ENCODE peak calls at places on chromosomes 3 and 15, in six cellular contexts. Y, G, V, E, U and L are unnamed samples.

GRCh38 chr3:128794067-128794768 is 68.2 kb downstream of the RAB7A start:
- DNase-seq in Y (no peak), G (no peak), V (no peak), E (no peak), U (no peak), L (peak; percentile 28)

GRCh38 chr3:75048650-75049049 is 434.2 kb upstream of the CNTN3 start:
- DNase-seq in Y (no peak), G (no peak), V (no peak), E (no peak), U (no peak), L (no peak)

GRCh38 chr3:17678116-17678741 is 64.2 kb downstream of the TBC1D5 start:
- DNase-seq in Y (no peak), G (no peak), V (no peak), E (no peak), U (no peak), L (no peak)

GRCh38 chr3:20028846-20029430 is 11.3 kb upstream of the KAT2B start:
- DNase-seq in Y (no peak), G (no peak), V (no peak), E (no peak), U (no peak), L (no peak)

GRCh38 chr3:192467230-192468186 is 259.8 kb downstream of the FGF12 start:
- DNase-seq in Y (peak; percentile 8), G (peak; percentile 59), V (peak; percentile 51), E (peak; percentile 51), U (peak; percentile 23), L (peak; percentile 33)

GRCh38 chr15:35362195-35362829 is 183.7 kb downstream of the DPH6 start:
- DNase-seq in Y (no peak), G (no peak), V (no peak), E (no peak), U (no peak), L (no peak)

GRCh38 chr3:76651784-76652183 is 388.1 kb upstream of the ROBO2 start:
- DNase-seq in Y (no peak), G (no peak), V (no peak), E (no peak), U (no peak), L (no peak)

GRCh38 chr15:43212951-43213350 is 7.9 kb downstream of the EPB42 start:
- DNase-seq in Y (no peak), G (no peak), V (no peak), E (no peak), U (no peak), L (no peak)

GRCh38 chr3:143895805-143896204 is 47.5 kb upstream of the SLC9A9 start:
- DNase-seq in Y (no peak), G (peak; percentile 14), V (no peak), E (no peak), U (no peak), L (no peak)

GRCh38 chr15:48962662-48963523 is 826 bp downstream of the SHC4 start:
- DNase-seq in Y (no peak), G (no peak), V (no peak), E (no peak), U (peak; percentile 71), L (no peak)

GRCh38 chr3:177482048-177482741 is 284.9 kb upstream of the TBL1XR1 start:
- DNase-seq in Y (no peak), G (no peak), V (no peak), E (no peak), U (no peak), L (no peak)

GRCh38 chr3:134446800-134447199 is 39.0 kb downstream of the ANAPC13 start:
- DNase-seq in Y (no peak), G (no peak), V (no peak), E (no peak), U (no peak), L (no peak)

GRCh38 chr3:55180936-55181535 is 253.2 kb upstream of the LRTM1 start:
- DNase-seq in Y (no peak), G (peak; percentile 24), V (peak; percentile 11), E (no peak), U (peak; percentile 38), L (no peak)

GRCh38 chr15:100114100-100114499 is 227.7 kb downstream of the ADAMTS17 start:
- DNase-seq in Y (no peak), G (no peak), V (no peak), E (no peak), U (no peak), L (no peak)

GRCh38 chr3:141797167-141797773 is 34.1 kb downstream of the GRK7 start:
- DNase-seq in Y (no peak), G (no peak), V (no peak), E (peak; percentile 63), U (no peak), L (peak; percentile 52)

GRCh38 chr3:7275396-7275795 is 414.5 kb downstream of the GRM7 start:
- DNase-seq in Y (no peak), G (no peak), V (no peak), E (no peak), U (no peak), L (no peak)

GRCh38 chr15:29924750-29925149 is 102.5 kb upstream of the TJP1 start:
- DNase-seq in Y (no peak), G (no peak), V (peak; percentile 60), E (peak; percentile 86), U (no peak), L (no peak)

GRCh38 chr3:114706591-114707224 is 412.9 kb downstream of the TIGIT start:
- DNase-seq in Y (no peak), G (no peak), V (peak; percentile 94), E (no peak), U (no peak), L (no peak)

GRCh38 chr3:143901105-143901504 is 52.8 kb upstream of the SLC9A9 start:
- DNase-seq in Y (no peak), G (no peak), V (no peak), E (no peak), U (no peak), L (no peak)

GRCh38 chr3:99659965-99660364 is 21.6 kb downstream of the COL8A1 start:
- DNase-seq in Y (no peak), G (no peak), V (no peak), E (no peak), U (no peak), L (no peak)

GRCh38 chr3:45597581-45597980 is 3.0 kb downstream of the LIMD1 start:
- DNase-seq in Y (no peak), G (no peak), V (no peak), E (no peak), U (no peak), L (no peak)

GRCh38 chr3:45601156-45601555 is 6.6 kb downstream of the LIMD1 start:
- DNase-seq in Y (no peak), G (no peak), V (no peak), E (no peak), U (no peak), L (no peak)

GRCh38 chr3:45597166-45597565 is 2.6 kb downstream of the LIMD1 start:
- DNase-seq in Y (no peak), G (no peak), V (no peak), E (no peak), U (no peak), L (no peak)

GRCh38 chr3:45599424-45599886 is 4.9 kb downstream of the LIMD1 start:
- DNase-seq in Y (no peak), G (no peak), V (no peak), E (no peak), U (no peak), L (no peak)

GRCh38 chr3:45599984-45600650 is 5.6 kb downstream of the LIMD1 start:
- DNase-seq in Y (no peak), G (no peak), V (peak; percentile 16), E (no peak), U (no peak), L (no peak)
- TF ChIP-seq GABPA in Y (no peak), G (no peak), V (no peak), E (no peak), U (no peak), L (no peak)

GRCh38 chr15:74613089-74613952 is 2.3 kb upstream of the CLK3 start:
- DNase-seq in Y (no peak), G (no peak), V (no peak), E (no peak), U (no peak), L (no peak)

GRCh38 chr15:74612677-74613076 is 3.0 kb upstream of the CLK3 start:
- DNase-seq in Y (no peak), G (no peak), V (no peak), E (no peak), U (no peak), L (no peak)

GRCh38 chr15:74614744-74615312 is 808 bp upstream of the CLK3 start:
- DNase-seq in Y (peak; percentile 62), G (peak; percentile 94), V (no peak), E (no peak), U (peak; percentile 71), L (peak; percentile 52)

GRCh38 chr15:74615313-74616019 is at the start of gene CLK3:
- DNase-seq in Y (peak; percentile 79), G (peak; percentile 94), V (peak; percentile 85), E (peak; percentile 79), U (peak; percentile 99), L (peak; percentile 95)

GRCh38 chr15:74613953-74614743 is 1.5 kb upstream of the CLK3 start:
- DNase-seq in Y (no peak), G (no peak), V (no peak), E (no peak), U (peak; percentile 97), L (no peak)
- TF ChIP-seq POLR2AphosphoS5 in Y (no peak), G (no peak), V (no peak), E (no peak), U (peak; percentile 12), L (no peak)

DNA sequence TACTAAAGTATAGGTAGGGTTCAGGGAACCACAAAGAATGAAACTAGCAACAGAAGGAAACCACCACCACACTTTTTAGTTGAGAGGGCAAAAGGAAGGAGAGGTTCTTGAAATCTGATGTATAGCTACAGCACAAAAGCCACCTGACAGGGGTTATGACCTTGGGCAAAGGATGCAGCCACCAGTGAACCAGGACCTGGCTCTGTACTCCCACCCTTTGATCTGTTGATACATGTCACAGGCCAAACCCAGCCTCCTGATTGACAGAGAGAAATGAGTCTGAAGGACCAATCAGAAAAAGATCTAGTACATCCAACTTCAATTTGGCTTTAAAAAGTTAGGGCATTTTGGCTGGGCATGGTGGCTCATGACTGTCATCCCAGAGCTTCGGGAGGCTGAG is 20.0 kb upstream of the BLM start:
- DNase-seq in Y (no peak), G (no peak), V (no peak), E (no peak), U (no peak), L (no peak)
- TF ChIP-seq GABPA in Y (no peak), G (no peak), V (no peak), E (no peak), U (no peak), L (no peak)

DNA sequence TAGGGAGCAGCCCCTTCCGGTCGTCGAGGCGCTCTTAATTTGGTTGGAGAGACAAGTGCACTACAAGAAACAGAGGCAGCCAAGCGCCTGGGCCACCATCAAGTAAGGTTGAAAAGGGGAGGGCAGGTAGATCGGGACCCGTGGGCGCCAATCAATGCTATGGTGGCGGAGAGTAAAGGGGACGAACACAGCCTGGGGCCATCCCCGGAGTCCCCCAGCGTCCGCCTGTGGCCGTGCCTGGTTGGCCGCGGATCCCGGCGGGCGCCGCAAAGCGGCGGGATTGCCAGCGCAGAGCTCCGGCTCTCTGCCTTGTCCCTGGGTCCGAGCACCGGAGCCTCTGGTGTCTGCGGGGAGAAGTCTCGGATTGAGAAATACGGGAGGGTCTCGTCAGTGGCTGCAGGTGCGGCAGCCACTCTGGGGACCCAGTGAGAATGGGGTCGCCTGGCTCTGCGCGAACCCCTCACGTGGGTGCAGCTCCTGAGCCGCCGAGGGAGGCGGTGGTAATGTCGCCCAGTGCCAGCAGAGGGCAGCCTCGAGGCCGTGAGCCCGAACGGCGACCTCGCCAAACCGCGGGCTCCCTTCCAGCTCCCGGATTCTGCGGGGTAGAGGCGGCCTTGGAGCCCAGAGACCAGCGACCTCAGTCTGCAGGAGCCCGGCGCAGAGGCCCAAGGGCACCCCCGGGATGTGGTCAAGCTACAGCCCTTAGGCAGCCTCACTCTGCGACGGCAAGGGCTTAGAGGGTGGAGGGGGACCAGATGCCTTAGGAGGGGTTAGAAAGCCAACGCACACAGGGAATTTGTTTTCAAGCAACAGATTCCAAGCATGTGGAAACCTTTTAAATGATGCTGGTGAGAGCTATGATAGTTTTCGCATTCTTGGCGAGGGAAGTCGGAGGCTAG is 10.8 kb downstream of the FOXL2 start:
- DNase-seq in Y (no peak), G (peak; percentile 86), V (peak; percentile 27), E (no peak), U (peak; percentile 94), L (peak; percentile 54)
- TF ChIP-seq POLR2AphosphoS5 in Y (no peak), G (no peak), V (no peak), E (no peak), U (no peak), L (no peak)